ENCODE peak calls at places on chromosomes 4 and X, in four cellular contexts. One of them, this sample, is unnamed.

GRCh38 chr4:47744253-47744652 is 93.6 kb downstream of the CORIN start:
- DNase-seq in left ventricle myocardium inferior: no peak
- DNase-seq in fibroblast of mammary gland: no peak
- DNase-seq in right lobe of liver: no peak
- DNase-seq in this sample: no peak

GRCh38 chrX:152637649-152638442 is at the start of gene GABRQ:
- DNase-seq in left ventricle myocardium inferior: peak
- DNase-seq in fibroblast of mammary gland: peak
- DNase-seq in right lobe of liver: peak
- DNase-seq in this sample: peak

GRCh38 chrX:51760657-51761056 is 17.4 kb downstream of the GSPT2 start:
- DNase-seq in left ventricle myocardium inferior: no peak
- DNase-seq in fibroblast of mammary gland: no peak
- DNase-seq in right lobe of liver: no peak
- DNase-seq in this sample: no peak

GRCh38 chrX:71542825-71543224 is 9.9 kb downstream of the OGT start:
- DNase-seq in left ventricle myocardium inferior: no peak
- DNase-seq in fibroblast of mammary gland: peak
- DNase-seq in right lobe of liver: no peak
- DNase-seq in this sample: no peak

GRCh38 chr4:144280688-144281087 is 140.2 kb upstream of the GYPA start:
- DNase-seq in left ventricle myocardium inferior: no peak
- DNase-seq in fibroblast of mammary gland: no peak
- DNase-seq in right lobe of liver: no peak
- DNase-seq in this sample: no peak

GRCh38 chr4:98433608-98434198 is 172.5 kb downstream of the RAP1GDS1 start:
- DNase-seq in left ventricle myocardium inferior: no peak
- DNase-seq in fibroblast of mammary gland: no peak
- DNase-seq in right lobe of liver: no peak
- DNase-seq in this sample: no peak

GRCh38 chr4:26030780-26031179 is 116.8 kb downstream of the SMIM20 start:
- DNase-seq in left ventricle myocardium inferior: no peak
- DNase-seq in fibroblast of mammary gland: no peak
- DNase-seq in right lobe of liver: no peak
- DNase-seq in this sample: no peak

GRCh38 chrX:19860571-19860970 is 26.8 kb downstream of the SH3KBP1 start:
- DNase-seq in left ventricle myocardium inferior: no peak
- DNase-seq in fibroblast of mammary gland: no peak
- DNase-seq in right lobe of liver: no peak
- DNase-seq in this sample: no peak

GRCh38 chr4:176830971-176831370 is 38.2 kb upstream of the VEGFC start:
- DNase-seq in left ventricle myocardium inferior: no peak
- DNase-seq in fibroblast of mammary gland: peak
- DNase-seq in right lobe of liver: no peak
- DNase-seq in this sample: no peak

GRCh38 chr4:78951862-78952472 is 12.7 kb upstream of the PAQR3 start:
- DNase-seq in left ventricle myocardium inferior: no peak
- DNase-seq in fibroblast of mammary gland: peak
- DNase-seq in right lobe of liver: no peak
- DNase-seq in this sample: peak

GRCh38 chrX:37685452-37686347 is at the start of gene XK:
- DNase-seq in left ventricle myocardium inferior: peak
- DNase-seq in fibroblast of mammary gland: peak
- DNase-seq in right lobe of liver: peak
- DNase-seq in this sample: peak

GRCh38 chrX:67044029-67044653 is 405.3 kb upstream of the EDA2R start:
- DNase-seq in left ventricle myocardium inferior: no peak
- DNase-seq in fibroblast of mammary gland: no peak
- DNase-seq in right lobe of liver: peak
- DNase-seq in this sample: no peak

GRCh38 chrX:53379747-53380146 is 42.7 kb downstream of the SMC1A start:
- DNase-seq in left ventricle myocardium inferior: no peak
- DNase-seq in fibroblast of mammary gland: no peak
- DNase-seq in right lobe of liver: no peak
- DNase-seq in this sample: no peak

GRCh38 chrX:9842541-9842940 is 56.3 kb downstream of the SHROOM2 start:
- DNase-seq in left ventricle myocardium inferior: no peak
- DNase-seq in fibroblast of mammary gland: no peak
- DNase-seq in right lobe of liver: no peak
- DNase-seq in this sample: peak

GRCh38 chrX:3713225-3713936 is at the start of gene PRKX:
- DNase-seq in left ventricle myocardium inferior: peak
- DNase-seq in fibroblast of mammary gland: peak
- DNase-seq in right lobe of liver: peak
- DNase-seq in this sample: peak

GRCh38 chr4:2598661-2599654 is 62.5 kb downstream of the FAM193A start:
- DNase-seq in left ventricle myocardium inferior: no peak
- DNase-seq in fibroblast of mammary gland: peak
- DNase-seq in right lobe of liver: no peak
- DNase-seq in this sample: no peak

GRCh38 chrX:38987135-38987780 is 186.0 kb downstream of the MID1IP1 start:
- DNase-seq in left ventricle myocardium inferior: no peak
- DNase-seq in fibroblast of mammary gland: peak
- DNase-seq in right lobe of liver: no peak
- DNase-seq in this sample: no peak

GRCh38 chrX:153609917-153610833 is 11.2 kb upstream of the CCNQ start:
- DNase-seq in left ventricle myocardium inferior: peak
- DNase-seq in fibroblast of mammary gland: peak
- DNase-seq in right lobe of liver: peak
- DNase-seq in this sample: peak

GRCh38 chr4:4614925-4615678 is 73.3 kb upstream of the STX18 start:
- DNase-seq in left ventricle myocardium inferior: no peak
- DNase-seq in fibroblast of mammary gland: peak
- DNase-seq in right lobe of liver: no peak
- DNase-seq in this sample: peak

GRCh38 chr4:176729489-176729888 is 63.2 kb downstream of the VEGFC start:
- DNase-seq in left ventricle myocardium inferior: no peak
- DNase-seq in fibroblast of mammary gland: peak
- DNase-seq in right lobe of liver: no peak
- DNase-seq in this sample: no peak

GRCh38 chr4:156280726-156281125 is 327.1 kb upstream of the CTSO start:
- DNase-seq in left ventricle myocardium inferior: no peak
- DNase-seq in fibroblast of mammary gland: peak
- DNase-seq in right lobe of liver: no peak
- DNase-seq in this sample: no peak

GRCh38 chr4:48343035-48343434 is 1.7 kb downstream of the SLAIN2 start:
- DNase-seq in left ventricle myocardium inferior: no peak
- DNase-seq in fibroblast of mammary gland: no peak
- DNase-seq in right lobe of liver: no peak
- DNase-seq in this sample: no peak

GRCh38 chrX:71420686-71421085 is 54.5 kb downstream of the TAF1 start:
- DNase-seq in left ventricle myocardium inferior: no peak
- DNase-seq in fibroblast of mammary gland: no peak
- DNase-seq in right lobe of liver: no peak
- DNase-seq in this sample: peak

GRCh38 chrX:107025538-107025937 is 25.5 kb upstream of the MORC4 start:
- DNase-seq in left ventricle myocardium inferior: no peak
- DNase-seq in fibroblast of mammary gland: peak
- DNase-seq in right lobe of liver: no peak
- DNase-seq in this sample: peak

GRCh38 chrX:54994668-54995452 is 872 bp upstream of the PFKFB1 start:
- DNase-seq in left ventricle myocardium inferior: no peak
- DNase-seq in fibroblast of mammary gland: no peak
- DNase-seq in right lobe of liver: peak
- DNase-seq in this sample: peak

GRCh38 chr4:78056265-78057129 is 626 bp upstream of the FRAS1 start:
- DNase-seq in left ventricle myocardium inferior: peak
- DNase-seq in fibroblast of mammary gland: peak
- DNase-seq in right lobe of liver: peak
- DNase-seq in this sample: peak

GRCh38 chr4:3046623-3047022 is 27.7 kb downstream of the HTT-AS start:
- DNase-seq in left ventricle myocardium inferior: no peak
- DNase-seq in fibroblast of mammary gland: no peak
- DNase-seq in right lobe of liver: no peak
- DNase-seq in this sample: no peak

GRCh38 chr4:77994194-77994721 is 62.9 kb upstream of the FRAS1 start:
- DNase-seq in left ventricle myocardium inferior: no peak
- DNase-seq in fibroblast of mammary gland: peak
- DNase-seq in right lobe of liver: no peak
- DNase-seq in this sample: peak

GRCh38 chr4:8550691-8551090 is 29.5 kb upstream of the GPR78 start:
- DNase-seq in left ventricle myocardium inferior: no peak
- DNase-seq in fibroblast of mammary gland: no peak
- DNase-seq in right lobe of liver: no peak
- DNase-seq in this sample: no peak

GRCh38 chr4:16659120-16659519 is 239.3 kb downstream of the LDB2 start:
- DNase-seq in left ventricle myocardium inferior: no peak
- DNase-seq in fibroblast of mammary gland: peak
- DNase-seq in right lobe of liver: no peak
- DNase-seq in this sample: peak

GRCh38 chr4:112516076-112516385 is at the start of gene NEUROG2:
- DNase-seq in left ventricle myocardium inferior: no peak
- DNase-seq in fibroblast of mammary gland: no peak
- DNase-seq in right lobe of liver: no peak
- DNase-seq in this sample: no peak

GRCh38 chrX:87327267-87327666 is 190.3 kb upstream of the KLHL4 start:
- DNase-seq in left ventricle myocardium inferior: no peak
- DNase-seq in fibroblast of mammary gland: no peak
- DNase-seq in right lobe of liver: no peak
- DNase-seq in this sample: no peak
- H3K4me3 ChIP-seq in left ventricle myocardium inferior: no peak
- H3K4me3 ChIP-seq in fibroblast of mammary gland: no peak
- H3K4me3 ChIP-seq in right lobe of liver: no peak
- H3K4me3 ChIP-seq in this sample: no peak

DNA sequence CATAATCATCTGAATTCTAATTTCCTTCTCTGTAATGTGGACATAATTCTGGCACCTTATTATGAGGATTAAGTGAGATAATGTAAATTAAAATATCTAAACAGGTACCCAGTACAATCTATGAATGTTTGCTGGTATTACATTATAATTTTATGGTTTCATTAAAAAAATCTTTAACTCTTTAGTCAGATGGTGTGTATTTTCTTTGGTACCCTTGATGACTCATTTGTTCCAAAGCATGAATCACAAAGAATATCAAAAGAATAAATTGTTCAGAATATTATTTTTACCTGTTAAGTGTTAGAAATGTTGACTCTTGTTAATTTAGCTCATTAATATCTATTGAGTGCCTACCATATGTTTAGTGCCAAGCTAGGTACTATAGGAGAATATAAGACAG is 74.3 kb downstream of the SNX25 start:
- DNase-seq in left ventricle myocardium inferior: no peak
- DNase-seq in fibroblast of mammary gland: peak
- DNase-seq in right lobe of liver: no peak
- DNase-seq in this sample: no peak
- TF ChIP-seq CTCF in left ventricle myocardium inferior: no peak
- TF ChIP-seq CTCF in fibroblast of mammary gland: no peak
- TF ChIP-seq CTCF in right lobe of liver: no peak
- TF ChIP-seq CTCF in this sample: no peak

DNA sequence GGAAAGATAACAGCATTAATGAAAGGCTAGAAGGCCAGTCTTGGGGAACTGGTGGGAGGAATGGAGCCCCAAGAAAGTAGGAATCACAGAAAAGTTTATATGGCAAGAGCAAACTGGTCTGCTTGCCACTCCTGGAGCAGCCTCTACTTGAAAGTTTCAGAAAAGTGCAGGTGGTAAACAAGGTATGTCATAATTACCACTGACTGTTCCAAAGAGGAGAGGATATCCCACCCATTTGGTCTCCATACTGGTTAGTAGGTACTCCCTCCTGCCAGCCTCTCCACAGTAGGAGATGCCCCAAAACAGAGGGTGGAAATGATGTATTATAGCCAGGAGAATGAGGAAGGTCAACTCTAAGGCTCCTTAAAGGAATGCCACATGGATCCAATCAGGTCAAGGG is 145.1 kb downstream of the INPP4B start:
- DNase-seq in left ventricle myocardium inferior: no peak
- DNase-seq in fibroblast of mammary gland: no peak
- DNase-seq in right lobe of liver: no peak
- DNase-seq in this sample: no peak
- H3K4me3 ChIP-seq in left ventricle myocardium inferior: no peak
- H3K4me3 ChIP-seq in fibroblast of mammary gland: no peak
- H3K4me3 ChIP-seq in right lobe of liver: no peak
- H3K4me3 ChIP-seq in this sample: no peak

GRCh38 chr4:141371206-141371605 is 150.5 kb downstream of the ZNF330 start:
- DNase-seq in left ventricle myocardium inferior: no peak
- DNase-seq in fibroblast of mammary gland: no peak
- DNase-seq in right lobe of liver: no peak
- DNase-seq in this sample: no peak

GRCh38 chr4:141376769-141377168 is 156.1 kb downstream of the ZNF330 start:
- DNase-seq in left ventricle myocardium inferior: no peak
- DNase-seq in fibroblast of mammary gland: no peak
- DNase-seq in right lobe of liver: no peak
- DNase-seq in this sample: no peak

GRCh38 chr4:141375855-141376254 is 155.2 kb downstream of the ZNF330 start:
- DNase-seq in left ventricle myocardium inferior: no peak
- DNase-seq in fibroblast of mammary gland: peak
- DNase-seq in right lobe of liver: no peak
- DNase-seq in this sample: peak
- TF ChIP-seq CTCF in left ventricle myocardium inferior: peak
- TF ChIP-seq CTCF in fibroblast of mammary gland: peak
- TF ChIP-seq CTCF in right lobe of liver: no peak
- TF ChIP-seq CTCF in this sample: peak

GRCh38 chr4:32148120-32148666 is 1428.0 kb downstream of the PCDH7 start:
- DNase-seq in left ventricle myocardium inferior: no peak
- DNase-seq in fibroblast of mammary gland: peak
- DNase-seq in right lobe of liver: no peak
- DNase-seq in this sample: no peak
- H3K4me3 ChIP-seq in left ventricle myocardium inferior: no peak
- H3K4me3 ChIP-seq in fibroblast of mammary gland: no peak
- H3K4me3 ChIP-seq in right lobe of liver: no peak
- H3K4me3 ChIP-seq in this sample: no peak

GRCh38 chr4:10034136-10034535 is 12.8 kb upstream of the SLC2A9 start:
- DNase-seq in left ventricle myocardium inferior: peak
- DNase-seq in fibroblast of mammary gland: no peak
- DNase-seq in right lobe of liver: no peak
- DNase-seq in this sample: no peak

GRCh38 chr4:10036926-10037325 is 15.6 kb upstream of the SLC2A9 start:
- DNase-seq in left ventricle myocardium inferior: no peak
- DNase-seq in fibroblast of mammary gland: no peak
- DNase-seq in right lobe of liver: no peak
- DNase-seq in this sample: no peak

GRCh38 chr4:10034612-10035104 is 13.4 kb upstream of the SLC2A9 start:
- DNase-seq in left ventricle myocardium inferior: no peak
- DNase-seq in fibroblast of mammary gland: no peak
- DNase-seq in right lobe of liver: no peak
- DNase-seq in this sample: no peak

GRCh38 chr4:10033191-10033881 is 12.0 kb upstream of the SLC2A9 start:
- DNase-seq in left ventricle myocardium inferior: peak
- DNase-seq in fibroblast of mammary gland: peak
- DNase-seq in right lobe of liver: no peak
- DNase-seq in this sample: peak

DNA sequence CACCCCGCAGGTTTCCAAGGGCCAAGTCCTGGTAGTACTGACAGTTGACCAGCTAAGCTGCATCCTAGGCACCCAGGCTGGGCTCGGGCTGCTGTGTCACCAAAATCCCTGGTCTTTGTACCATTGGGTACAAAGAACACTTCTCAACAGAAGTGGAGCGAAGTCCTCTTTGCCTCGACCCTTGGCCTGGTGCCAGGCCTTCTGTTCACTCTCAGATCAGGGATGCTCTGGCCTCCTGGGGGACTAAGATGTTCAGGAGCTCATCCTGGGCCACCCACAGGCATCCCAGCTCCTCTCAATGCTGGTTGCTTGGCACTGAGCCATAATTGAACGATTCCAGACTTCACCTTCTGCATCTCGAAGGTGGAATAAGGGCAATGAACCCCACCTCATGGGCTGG is 13.8 kb upstream of the SLC2A9 start:
- DNase-seq in left ventricle myocardium inferior: no peak
- DNase-seq in fibroblast of mammary gland: no peak
- DNase-seq in right lobe of liver: peak
- DNase-seq in this sample: no peak
- TF ChIP-seq CTCF in left ventricle myocardium inferior: no peak
- TF ChIP-seq CTCF in fibroblast of mammary gland: no peak
- TF ChIP-seq CTCF in right lobe of liver: no peak
- TF ChIP-seq CTCF in this sample: no peak

GRCh38 chr4:187602339-187603092 is 393.1 kb upstream of the ZFP42 start:
- DNase-seq in left ventricle myocardium inferior: no peak
- DNase-seq in fibroblast of mammary gland: peak
- DNase-seq in right lobe of liver: no peak
- DNase-seq in this sample: no peak
- H3K4me3 ChIP-seq in left ventricle myocardium inferior: no peak
- H3K4me3 ChIP-seq in fibroblast of mammary gland: no peak
- H3K4me3 ChIP-seq in right lobe of liver: no peak
- H3K4me3 ChIP-seq in this sample: no peak